ENCODE peak calls at places on chromosome 11, in four cellular contexts. B is GM12878, M is K562, I is endothelial cell of umbilical vein. D is an unnamed sample. For H3K4me1, the result is how much of the 10 kb centered on the place peaks cover.

GRCh38 chr11:102849319-102849718 is 5.9 kb upstream of the MMP3 start:
- DNase-seq in M (no peak), I (no peak), B (no peak), D (peak)

GRCh38 chr11:107044503-107044902 is 26.2 kb upstream of the GUCY1A2 start:
- DNase-seq in I (no peak), M (no peak), B (no peak), D (no peak)

GRCh38 chr11:124745835-124746620 is 6.0 kb downstream of the VSIG2 start:
- DNase-seq in I (no peak), M (no peak), B (no peak), D (no peak)

GRCh38 chr11:119094816-119095065 is 6.9 kb downstream of the DPAGT1 start:
- DNase-seq in I (peak), M (no peak), B (no peak), D (peak)

GRCh38 chr11:35365395-35365794 is 54.0 kb downstream of the SLC1A2 start:
- DNase-seq in M (no peak), I (no peak), B (no peak), D (no peak)

GRCh38 chr11:34823639-34824038 is 92.5 kb downstream of the APIP start:
- DNase-seq in B (no peak), M (no peak), I (no peak), D (no peak)

GRCh38 chr11:79506734-79507344 is 66.0 kb upstream of the TENM4 start:
- DNase-seq in B (no peak), M (peak), I (no peak), D (no peak)

GRCh38 chr11:62645660-62645933 is 816 bp downstream of the GANAB start:
- DNase-seq in I (no peak), B (no peak), M (no peak), D (no peak)

GRCh38 chr11:15412054-15412453 is 297.3 kb downstream of the INSC start:
- DNase-seq in I (no peak), B (peak), M (no peak), D (no peak)

GRCh38 chr11:44899959-44900358 is 50.7 kb downstream of the TP53I11 start:
- DNase-seq in I (peak), M (peak), B (peak), D (peak)

GRCh38 chr11:39346043-39346442 is 2113.4 kb downstream of the LRRC4C start:
- DNase-seq in I (no peak), M (no peak), B (no peak), D (no peak)

GRCh38 chr11:16191852-16192240 is 164.5 kb downstream of the SOX6 start:
- DNase-seq in M (no peak), B (no peak), I (no peak), D (no peak)

GRCh38 chr11:117010808-117011540 is 87.3 kb downstream of the SIK3 start:
- DNase-seq in I (peak), B (no peak), M (no peak), D (peak)

GRCh38 chr11:46229250-46229649 is 48.2 kb upstream of the CREB3L1 start:
- DNase-seq in M (no peak), I (no peak), B (no peak), D (no peak)

GRCh38 chr11:26583550-26583949 is 11.5 kb upstream of the MUC15 start:
- DNase-seq in M (no peak), I (no peak), B (no peak), D (no peak)

GRCh38 chr11:75148436-75148983 is 2.4 kb upstream of the SLCO2B1 start:
- DNase-seq in M (no peak), B (no peak), I (no peak), D (no peak)

GRCh38 chr11:22510741-22511140 is 114.9 kb downstream of the FANCF start:
- DNase-seq in I (no peak), B (no peak), M (no peak), D (peak)

GRCh38 chr11:93608280-93608862 is 53.1 kb upstream of the CEP295 start:
- DNase-seq in B (no peak), M (peak), I (no peak), D (no peak)

GRCh38 chr11:122709042-122709760 is 53.7 kb downstream of the UBASH3B start:
- DNase-seq in M (no peak), B (no peak), I (no peak), D (peak)

GRCh38 chr11:45457649-45458048 is 171.5 kb upstream of the SYT13 start:
- DNase-seq in I (no peak), B (no peak), M (no peak), D (peak)

GRCh38 chr11:119195680-119196079 is 10.4 kb downstream of the NHERF4 start:
- DNase-seq in I (peak), B (no peak), M (peak), D (peak)

GRCh38 chr11:96151501-96151900 is 191.5 kb downstream of the MAML2 start:
- DNase-seq in I (no peak), M (no peak), B (no peak), D (no peak)

GRCh38 chr11:67613960-67614715 is 7.4 kb downstream of the NDUFV1 start:
- DNase-seq in B (peak), I (peak), M (peak), D (peak)

GRCh38 chr11:40130427-40130826 is 1329.0 kb downstream of the LRRC4C start:
- DNase-seq in B (no peak), M (no peak), I (no peak), D (no peak)

GRCh38 chr11:94525933-94526332 is 13.7 kb downstream of the C11orf97 start:
- DNase-seq in I (peak), M (peak), B (no peak), D (peak)

GRCh38 chr11:62372871-62373270 is 35.6 kb downstream of the ASRGL1 start:
- DNase-seq in M (no peak), I (no peak), B (no peak), D (no peak)

GRCh38 chr11:45919276-45919675 is 1.6 kb upstream of the PEX16 start:
- DNase-seq in B (no peak), I (no peak), M (no peak), D (no peak)

GRCh38 chr11:18527512-18527911 is 770 bp upstream of the TSG101 start:
- DNase-seq in M (peak), B (no peak), I (peak), D (peak)

GRCh38 chr11:134949121-134949591 is 537.1 kb upstream of the B3GAT1 start:
- DNase-seq in M (no peak), I (peak), B (no peak), D (peak)

GRCh38 chr11:86176165-86176884 is 68.2 kb upstream of the EED start:
- DNase-seq in B (no peak), M (peak), I (peak), D (peak)

GRCh38 chr11:13603661-13604060 is 64.8 kb upstream of the FAR1 start:
- DNase-seq in M (no peak), B (no peak), I (no peak), D (no peak)

GRCh38 chr11:114395776-114396175 is 4.5 kb downstream of the C11orf71 start:
- DNase-seq in B (no peak), M (peak), I (peak), D (no peak)

GRCh38 chr11:117915219-117915618 is 14.0 kb downstream of the TMPRSS13 start:
- DNase-seq in B (no peak), I (no peak), M (no peak), D (no peak)

DNA sequence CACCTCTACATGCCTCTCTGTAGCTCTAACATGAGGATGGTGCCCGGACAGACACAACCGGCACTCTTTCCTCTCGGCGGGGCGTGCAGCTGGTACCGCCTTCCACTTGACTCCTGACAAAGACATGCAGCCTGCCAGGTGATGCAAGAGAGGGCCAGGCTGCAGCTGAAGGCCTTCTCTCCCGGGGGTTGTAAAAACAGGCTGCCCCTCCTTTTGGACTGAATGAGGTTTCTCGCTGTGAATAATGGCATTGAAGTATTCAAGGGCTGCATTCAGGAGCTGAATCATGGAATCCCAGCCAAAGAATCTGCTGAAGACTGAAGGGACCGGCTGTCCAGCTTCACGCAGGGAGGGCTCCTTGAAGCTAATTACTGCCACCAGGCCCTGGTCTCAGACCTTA is 110.9 kb downstream of the GALNT18 start:
- DNase-seq in B (no peak), M (no peak), I (no peak), D (peak)
- TF ChIP-seq FOS in B (no peak), M (no peak), I (no peak), D (no peak)

GRCh38 chr11:65131417-65131776 is 2.9 kb downstream of the SYVN1 start:
- DNase-seq in B (no peak), I (no peak), M (no peak), D (no peak)

GRCh38 chr11:65131895-65132237 is 2.5 kb downstream of the SYVN1 start:
- DNase-seq in I (no peak), M (no peak), B (no peak), D (no peak)

GRCh38 chr11:65132238-65132987 is 1.9 kb downstream of the SYVN1 start:
- DNase-seq in B (no peak), I (no peak), M (peak), D (no peak)

GRCh38 chr11:65129649-65130441 is 4.5 kb downstream of the SYVN1 start:
- DNase-seq in B (no peak), M (no peak), I (no peak), D (no peak)

DNA sequence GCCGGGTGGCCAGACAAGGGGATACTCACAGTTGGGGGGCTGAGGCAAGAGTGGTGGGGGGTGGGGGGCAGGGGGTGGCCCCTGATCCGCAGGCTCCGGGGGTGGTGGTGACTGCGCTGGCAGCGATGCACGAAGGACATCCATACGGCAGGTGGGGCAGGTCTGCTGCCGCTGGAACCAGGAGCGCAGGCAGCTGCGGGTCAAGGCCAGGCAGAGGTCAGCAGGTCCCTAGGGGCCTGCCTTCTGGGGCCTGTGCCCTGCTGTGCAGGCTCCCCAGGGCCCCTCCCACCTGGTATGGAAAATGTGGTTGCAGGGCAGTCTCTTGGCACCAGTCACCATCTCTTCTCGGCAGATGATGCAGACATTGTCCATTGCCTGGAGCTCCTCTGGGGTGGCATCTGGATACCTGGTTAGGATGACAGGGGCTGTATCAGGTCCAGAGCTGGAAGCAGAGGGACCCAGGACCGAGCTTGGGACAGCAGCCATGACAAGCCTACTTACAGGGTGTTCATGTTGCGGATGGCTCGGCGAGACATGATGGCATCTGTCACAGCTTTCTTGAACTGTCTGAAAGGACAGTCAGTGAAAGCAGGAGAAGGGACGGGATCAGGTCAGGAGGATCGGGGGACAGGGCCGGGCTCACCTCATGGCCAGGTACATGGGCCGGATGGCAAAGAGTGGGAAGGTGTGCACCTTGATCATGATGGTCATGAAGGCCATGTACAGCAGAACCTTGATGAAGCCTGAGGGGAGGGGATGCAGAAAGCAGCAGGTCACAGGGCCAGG is 3.5 kb downstream of the SYVN1 start:
- DNase-seq in M (no peak), B (no peak), I (no peak), D (no peak)
- H3K4me1 ChIP-seq in M (under half), B (under half), I (under half), D (under half)

DNA sequence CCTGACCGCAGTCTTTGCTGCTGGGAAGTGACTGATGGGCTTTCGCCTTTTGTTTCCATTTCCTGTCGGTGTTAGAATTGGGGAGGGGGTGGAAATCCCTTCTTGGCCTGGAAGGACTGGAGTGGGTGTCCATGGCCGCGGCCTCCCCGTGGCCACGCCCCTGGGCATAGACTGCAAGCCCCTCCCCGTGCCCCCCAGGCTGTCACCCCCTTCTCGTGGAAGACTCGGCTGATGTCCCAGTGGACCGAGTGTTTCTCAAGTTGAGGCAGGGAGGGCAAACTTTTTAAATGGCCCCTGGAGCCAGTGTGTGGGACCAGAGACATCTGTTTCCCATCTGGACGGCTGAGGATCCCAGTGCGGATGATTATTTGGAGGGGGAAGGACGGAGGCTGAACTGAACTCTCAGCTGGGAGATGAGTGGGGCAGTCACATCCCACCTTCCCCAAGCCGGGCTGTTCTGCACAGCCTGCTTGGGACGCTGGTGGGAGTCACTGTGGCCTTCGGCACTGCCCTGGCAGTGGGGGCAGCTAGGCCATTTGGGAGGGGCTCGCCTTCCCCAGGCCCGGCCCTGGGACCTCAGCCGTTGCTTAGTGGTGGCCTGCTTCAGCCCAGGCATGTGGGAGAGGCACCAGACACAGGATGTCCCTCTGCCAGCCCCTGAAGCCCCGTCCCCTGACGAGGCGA is 1.6 kb downstream of the CD81 start:
- DNase-seq in M (no peak), B (no peak), I (peak), D (peak)
- TF ChIP-seq FOS in M (no peak), B (no peak), I (no peak), D (no peak)

GRCh38 chr11:1920909-1921575 is 1.5 kb downstream of the TNNT3 start:
- DNase-seq in B (no peak), I (no peak), M (no peak), D (no peak)

GRCh38 chr11:1923201-1923956 is 3.9 kb downstream of the TNNT3 start:
- DNase-seq in I (no peak), M (no peak), B (no peak), D (no peak)

GRCh38 chr11:1922411-1923113 is 3.1 kb downstream of the TNNT3 start:
- DNase-seq in B (no peak), M (no peak), I (no peak), D (no peak)

GRCh38 chr11:1920128-1920908 is 815 bp downstream of the TNNT3 start:
- DNase-seq in B (no peak), I (no peak), M (no peak), D (no peak)

DNA sequence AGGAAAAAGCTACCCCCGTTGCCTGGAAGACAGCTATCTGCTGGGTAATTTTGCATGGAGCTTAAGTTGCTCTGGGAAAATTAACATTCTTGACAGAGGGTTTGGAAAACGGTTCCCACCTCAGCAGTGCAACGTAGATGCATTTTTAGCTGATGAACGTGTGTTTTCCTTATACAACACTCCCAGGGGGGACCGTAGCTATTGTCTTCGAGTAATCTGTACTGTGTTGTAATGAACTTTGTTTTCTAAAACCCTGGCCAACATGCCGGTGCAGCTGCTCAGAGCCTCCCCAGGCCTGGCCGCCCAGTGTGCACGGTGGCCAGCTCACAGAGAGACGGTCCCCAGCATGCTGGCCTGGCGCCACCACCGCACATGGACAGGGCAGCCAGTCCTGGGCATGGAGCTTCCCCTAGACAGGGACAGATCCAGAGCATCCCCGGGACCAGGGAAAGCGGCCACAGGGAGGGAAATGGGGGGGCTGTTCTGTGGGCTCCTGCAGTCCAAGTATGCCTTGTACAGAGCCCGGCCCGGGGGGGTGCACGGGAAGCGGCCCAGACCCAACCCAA is 2.2 kb downstream of the TNNT3 start:
- DNase-seq in B (no peak), M (no peak), I (no peak), D (no peak)
- H3K4me1 ChIP-seq in B (under half), M (under half), I (under half), D (under half)

GRCh38 chr11:72720806-72721205 is 31.4 kb downstream of the ARAP1 start:
- DNase-seq in M (no peak), I (peak), B (no peak), D (no peak)

GRCh38 chr11:72721689-72722049 is 30.5 kb downstream of the ARAP1 start:
- DNase-seq in M (no peak), B (no peak), I (no peak), D (no peak)

GRCh38 chr11:72722050-72722748 is 30.0 kb downstream of the ARAP1 start:
- DNase-seq in M (peak), B (no peak), I (peak), D (peak)

GRCh38 chr11:72720047-72720446 is 32.2 kb downstream of the ARAP1 start:
- DNase-seq in I (no peak), B (no peak), M (no peak), D (no peak)

GRCh38 chr11:72721276-72721675 is 30.9 kb downstream of the ARAP1 start:
- DNase-seq in M (no peak), I (peak), B (no peak), D (no peak)
- TF ChIP-seq FOS in M (no peak), I (no peak), B (no peak), D (no peak)

DNA sequence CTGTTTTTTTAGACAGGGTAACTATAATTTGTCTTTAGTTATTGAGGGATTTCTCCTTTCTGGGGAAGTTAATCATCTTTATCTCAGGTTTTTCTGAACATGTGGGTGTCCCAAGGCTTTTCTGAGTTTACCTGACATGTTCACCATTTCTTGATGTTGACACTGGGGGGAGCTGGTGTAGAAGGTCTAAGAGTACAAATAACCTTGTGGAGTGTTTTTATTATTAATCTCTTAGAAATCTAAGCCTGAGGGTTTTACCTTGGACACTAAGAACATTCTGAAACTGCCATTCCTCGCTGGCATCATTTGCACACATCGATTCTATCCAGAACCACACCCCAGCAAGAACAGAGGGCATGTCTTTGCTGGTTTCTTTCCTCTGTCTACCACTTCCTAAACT is 15.6 kb upstream of the C11orf91 start:
- DNase-seq in I (peak), B (no peak), M (peak), D (no peak)
- H3K4me1 ChIP-seq in I (under half), B (under half), M (under half), D (under half)

GRCh38 chr11:104650234-104650633 is 248.0 kb downstream of the CASP12 start:
- DNase-seq in B (no peak), M (no peak), I (no peak), D (no peak)
- TF ChIP-seq FOS in B (no peak), M (no peak), I (no peak), D (no peak)

GRCh38 chr11:30936476-30936875 is 350.3 kb upstream of the MPPED2 start:
- DNase-seq in I (no peak), B (no peak), M (no peak), D (peak)

GRCh38 chr11:30935861-30936260 is 349.7 kb upstream of the MPPED2 start:
- DNase-seq in B (no peak), I (no peak), M (no peak), D (peak)

DNA sequence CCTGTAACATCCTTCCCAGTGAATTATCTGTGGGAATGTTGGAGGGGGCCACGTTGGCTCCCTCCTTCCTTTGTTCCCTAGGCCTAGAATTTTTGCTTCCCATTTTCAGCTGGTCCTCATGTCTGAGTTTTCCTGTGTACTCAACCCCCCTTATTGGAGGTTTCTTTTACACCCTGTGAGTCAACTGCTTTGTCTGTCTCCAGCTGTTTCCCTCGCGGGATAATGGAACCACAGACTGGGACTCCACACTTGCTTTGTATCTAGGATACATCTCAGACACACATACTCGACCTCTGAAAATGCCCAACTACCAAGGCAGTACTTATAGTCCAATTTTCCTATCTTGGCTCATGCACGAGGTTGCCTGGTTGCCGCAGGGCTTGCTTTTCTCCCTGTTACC is 352.6 kb upstream of the MPPED2 start:
- DNase-seq in M (no peak), I (no peak), B (no peak), D (no peak)
- H3K4me1 ChIP-seq in M (under half), I (under half), B (under half), D (under half)